ENCODE peak calls at places on chromosomes 16 and 17, in nine cellular contexts. C is AG04449; E is stimulated activated CD4-positive, alpha-beta T cell treated with anti-CD3 and anti-CD28 coated beads, TNF-alpha, amount 100 ng/mL, for 4 hours; S is cardiac fibroblast; I is stimulated activated CD8-positive, alpha-beta memory T cell treated with anti-CD3 and anti-CD28 coated beads, Interleukin-4, amount 100 ng/mL, for 1 hour; W is AML-193; Q is NCI-H446; H is GM13976; D is naive thymus-derived CD8-positive, alpha-beta T cell. Z is an unnamed sample.
A peak's percentile ranks its signal among the peaks of the same experiment; 100 is the strongest.

GRCh38 chr17:73348824-73349095 is 37.0 kb upstream of the CDC42EP4 start:
- DNase-seq in D (no peak), I (no peak), E (no peak), S (no peak), W (no peak), C (no peak), H (no peak), Q (no peak), Z (no peak)

GRCh38 chr16:28258571-28258970 is 33.8 kb upstream of the SBK1 start:
- DNase-seq in C (no peak), W (no peak), S (peak; percentile 26), Q (no peak), H (no peak), I (no peak), D (no peak), E (no peak), Z (peak; percentile 6)

GRCh38 chr17:77462553-77463497 is 322.1 kb downstream of the SEC14L1 start:
- DNase-seq in I (no peak), W (no peak), D (no peak), C (no peak), H (no peak), Q (no peak), E (no peak), S (no peak), Z (no peak)

GRCh38 chr17:17069849-17070248 is 27.6 kb downstream of the MPRIP start:
- DNase-seq in D (no peak), W (no peak), H (no peak), C (no peak), S (no peak), E (no peak), Q (no peak), I (no peak), Z (no peak)

GRCh38 chr17:27532269-27533067 is 76.2 kb downstream of the KSR1 start:
- DNase-seq in W (peak; percentile 99), H (no peak), I (no peak), D (no peak), S (peak; percentile 46), C (no peak), E (no peak), Q (no peak), Z (no peak)

GRCh38 chr17:42133461-42134041 is 10.9 kb downstream of the HSPB9 start:
- DNase-seq in C (no peak), D (peak; percentile 48), Q (no peak), W (no peak), E (no peak), H (peak; percentile 61), S (no peak), I (no peak), Z (peak; percentile 89)

GRCh38 chr17:78040561-78041400 is 82.3 kb downstream of the TNRC6C start:
- DNase-seq in Q (peak; percentile 25), H (peak; percentile 53), S (peak; percentile 55), E (no peak), C (no peak), I (no peak), W (no peak), D (peak; percentile 22), Z (peak; percentile 86)

GRCh38 chr17:12591336-12591735 is 74.4 kb upstream of the MYOCD start:
- DNase-seq in E (no peak), C (no peak), W (no peak), I (no peak), S (no peak), Q (no peak), H (no peak), D (no peak), Z (peak; percentile 9)

GRCh38 chr16:57609541-57610401 is 18.7 kb upstream of the ADGRG1 start:
- DNase-seq in H (peak; percentile 86), C (no peak), S (peak; percentile 56), D (peak; percentile 29), I (no peak), E (no peak), Q (no peak), W (no peak), Z (peak; percentile 36)

GRCh38 chr16:7233963-7234362 is 98.7 kb upstream of the RBFOX1 start:
- DNase-seq in W (no peak), E (no peak), C (no peak), H (no peak), S (no peak), Q (no peak), D (no peak), I (no peak), Z (no peak)

GRCh38 chr17:77233635-77234334 is 93.0 kb downstream of the SEC14L1 start:
- DNase-seq in I (no peak), D (no peak), S (peak; percentile 80), E (no peak), W (no peak), Q (no peak), C (no peak), H (peak; percentile 74), Z (peak; percentile 90)

GRCh38 chr17:77381185-77381700 is 240.5 kb downstream of the SEC14L1 start:
- DNase-seq in C (no peak), I (no peak), S (no peak), Q (no peak), D (no peak), H (no peak), W (no peak), E (no peak), Z (no peak)

GRCh38 chr16:52545544-52546262 is 1.2 kb downstream of the TOX3 start:
- DNase-seq in Q (no peak), C (no peak), S (no peak), H (no peak), W (no peak), I (no peak), D (no peak), E (no peak), Z (no peak)

GRCh38 chr17:53227101-53227500 is 595.6 kb upstream of the KIF2B start:
- DNase-seq in H (no peak), S (no peak), W (no peak), C (no peak), I (no peak), E (no peak), D (no peak), Q (no peak), Z (no peak)

GRCh38 chr16:89404561-89404960 is 85.8 kb downstream of the ANKRD11 start:
- DNase-seq in C (no peak), S (no peak), D (no peak), Q (no peak), I (no peak), H (no peak), E (no peak), W (no peak), Z (no peak)

GRCh38 chr17:50148226-50149098 is 2.0 kb downstream of the PPP1R9B start:
- DNase-seq in S (peak; percentile 55), C (no peak), E (peak; percentile 90), Q (no peak), D (peak; percentile 73), W (peak; percentile 87), I (no peak), H (peak; percentile 85), Z (no peak)

GRCh38 chr17:80095038-80095843 is 6.1 kb upstream of the GAA start:
- DNase-seq in Q (no peak), H (no peak), D (no peak), C (no peak), S (no peak), W (no peak), I (no peak), E (no peak), Z (no peak)

GRCh38 chr17:9576521-9577401 is at the start of gene CFAP52:
- DNase-seq in Q (peak; percentile 33), C (no peak), E (peak; percentile 69), W (peak; percentile 1), I (peak; percentile 17), S (peak; percentile 85), H (peak; percentile 85), D (peak; percentile 72), Z (peak; percentile 73)

GRCh38 chr16:50313596-50314483 is 47.5 kb downstream of the ADCY7 start:
- DNase-seq in E (peak; percentile 14), S (peak; percentile 79), C (no peak), Q (no peak), I (peak; percentile 18), D (peak; percentile 15), H (no peak), W (peak; percentile 37), Z (no peak)

GRCh38 chr16:29313559-29313887 is 93.0 kb downstream of the NPIPB11 start:
- DNase-seq in Q (no peak), D (no peak), W (no peak), C (no peak), S (no peak), E (no peak), H (no peak), I (no peak), Z (no peak)

GRCh38 chr17:17495448-17496188 is 577 bp downstream of the RASD1 start:
- DNase-seq in C (no peak), E (peak; percentile 13), I (peak; percentile 6), Q (no peak), D (no peak), H (no peak), S (peak; percentile 39), W (no peak), Z (peak; percentile 74)

GRCh38 chr16:72783716-72784320 is 264.1 kb downstream of the ZFHX3 start:
- DNase-seq in I (no peak), Q (no peak), D (no peak), C (no peak), E (no peak), S (peak; percentile 18), W (no peak), H (no peak), Z (no peak)

GRCh38 chr17:4940625-4941021 is 555 bp downstream of the RNF167 start:
- DNase-seq in C (no peak), E (no peak), Q (no peak), I (no peak), D (peak; percentile 57), W (no peak), H (no peak), S (no peak), Z (no peak)

GRCh38 chr16:70647461-70648359 is 1.4 kb downstream of the IL34 start:
- DNase-seq in I (no peak), E (no peak), S (no peak), C (no peak), D (no peak), H (no peak), W (no peak), Q (no peak), Z (no peak)

GRCh38 chr17:42414782-42415409 is 8.2 kb downstream of the CAVIN1 start:
- DNase-seq in W (peak; percentile 52), H (peak; percentile 60), E (peak; percentile 50), Q (no peak), I (no peak), S (no peak), C (no peak), D (peak; percentile 16), Z (no peak)

GRCh38 chr17:31393749-31394146 is 2.3 kb downstream of the RAB11FIP4 start:
- DNase-seq in E (no peak), H (no peak), Q (no peak), D (no peak), W (no peak), C (no peak), I (no peak), S (no peak), Z (no peak)

GRCh38 chr16:87416826-87417471 is 24.8 kb downstream of the MAP1LC3B start:
- DNase-seq in D (peak; percentile 24), W (peak; percentile 56), E (no peak), I (no peak), C (no peak), S (peak; percentile 76), H (no peak), Q (no peak), Z (no peak)

GRCh38 chr16:1427473-1428461 is 3.1 kb upstream of the PERCC1 start:
- DNase-seq in S (no peak), E (no peak), C (no peak), H (no peak), Q (no peak), I (no peak), W (no peak), D (no peak), Z (no peak)

Z was measured in SHP77.